ENCODE peak calls at places on chromosomes 6 and 20, in ten cellular contexts. R is osteocyte, U is natural killer cell, T is lower lobe of right lung, B is BJ, P is type B pancreatic cell, I is mesothelial cell of epicardium, O is ovary, F is right atrium auricular region, E is nephron progenitor cell. A is an unnamed sample.

GRCh38 chr20:14470231-14470894 is 133.0 kb upstream of the FLRT3 start:
- DNase-seq in R (no peak), T (no peak), O (no peak), P (no peak), F (no peak), U (no peak), E (no peak), I (no peak), B (no peak), A (no peak)

GRCh38 chr6:150600302-150601017 is 775 bp downstream of the PLEKHG1 start:
- DNase-seq in P (peak; percentile 79), R (no peak), F (peak; percentile 76), U (no peak), I (peak; percentile 43), O (peak; percentile 69), E (peak; percentile 71), T (peak; percentile 78), B (no peak), A (peak; percentile 3)

GRCh38 chr20:57440678-57441509 is 49.7 kb downstream of the RBM38 start:
- DNase-seq in O (peak; percentile 83), P (no peak), U (no peak), E (no peak), B (no peak), R (no peak), F (peak; percentile 88), T (peak; percentile 84), I (no peak), A (no peak)

GRCh38 chr6:108591040-108591816 is 30.5 kb downstream of the FOXO3 start:
- DNase-seq in E (no peak), T (no peak), I (no peak), F (no peak), B (no peak), U (no peak), R (no peak), O (no peak), P (no peak), A (no peak)

GRCh38 chr20:64101731-64102621 is 5.4 kb downstream of the NPBWR2 start:
- DNase-seq in R (no peak), T (peak; percentile 63), U (peak; percentile 71), I (no peak), F (no peak), E (peak; percentile 85), B (no peak), O (no peak), P (no peak), A (no peak)

GRCh38 chr6:163826668-163827067 is 412.1 kb downstream of the QKI start:
- DNase-seq in P (no peak), R (no peak), F (no peak), U (no peak), B (no peak), E (no peak), O (no peak), I (no peak), T (no peak), A (no peak)

GRCh38 chr6:13500264-13500663 is 12.9 kb upstream of the GFOD1 start:
- DNase-seq in F (no peak), T (no peak), R (no peak), P (no peak), U (no peak), B (no peak), E (no peak), O (no peak), I (no peak), A (peak; percentile 20)

GRCh38 chr6:157258878-157259277 is 64.4 kb downstream of the TMEM242 start:
- DNase-seq in E (no peak), T (no peak), P (no peak), F (no peak), I (no peak), B (no peak), O (no peak), R (no peak), U (no peak), A (no peak)

GRCh38 chr6:168221000-168221399 is 98.6 kb downstream of the DACT2 start:
- DNase-seq in U (no peak), E (no peak), P (no peak), O (no peak), T (no peak), F (no peak), R (no peak), I (no peak), B (no peak), A (no peak)

GRCh38 chr6:26172496-26172958 is 85.3 kb downstream of the HFE start:
- DNase-seq in T (no peak), P (no peak), E (no peak), U (peak; percentile 30), I (no peak), O (no peak), F (no peak), R (no peak), B (no peak), A (no peak)

GRCh38 chr6:32609731-32610640 is 20.3 kb upstream of the HLA-DRB1 start:
- DNase-seq in E (peak; percentile 75), O (peak; percentile 31), R (no peak), T (no peak), U (peak; percentile 20), P (peak; percentile 72), B (peak; percentile 43), I (peak; percentile 54), F (no peak), A (peak; percentile 65)

GRCh38 chr20:10002871-10003270 is 31.9 kb upstream of the ANKEF1 start:
- DNase-seq in B (no peak), I (no peak), E (no peak), P (no peak), U (no peak), R (no peak), F (no peak), T (no peak), O (no peak), A (no peak)

GRCh38 chr20:14199111-14199510 is 138.3 kb downstream of the FLRT3 start:
- DNase-seq in F (no peak), P (no peak), I (no peak), B (no peak), T (no peak), E (no peak), U (no peak), O (no peak), R (no peak), A (no peak)

GRCh38 chr20:33673411-33674293 is 576 bp downstream of the NECAB3 start:
- DNase-seq in F (no peak), O (no peak), U (no peak), E (no peak), I (no peak), B (no peak), P (no peak), T (peak; percentile 70), R (no peak), A (no peak)

DNA sequence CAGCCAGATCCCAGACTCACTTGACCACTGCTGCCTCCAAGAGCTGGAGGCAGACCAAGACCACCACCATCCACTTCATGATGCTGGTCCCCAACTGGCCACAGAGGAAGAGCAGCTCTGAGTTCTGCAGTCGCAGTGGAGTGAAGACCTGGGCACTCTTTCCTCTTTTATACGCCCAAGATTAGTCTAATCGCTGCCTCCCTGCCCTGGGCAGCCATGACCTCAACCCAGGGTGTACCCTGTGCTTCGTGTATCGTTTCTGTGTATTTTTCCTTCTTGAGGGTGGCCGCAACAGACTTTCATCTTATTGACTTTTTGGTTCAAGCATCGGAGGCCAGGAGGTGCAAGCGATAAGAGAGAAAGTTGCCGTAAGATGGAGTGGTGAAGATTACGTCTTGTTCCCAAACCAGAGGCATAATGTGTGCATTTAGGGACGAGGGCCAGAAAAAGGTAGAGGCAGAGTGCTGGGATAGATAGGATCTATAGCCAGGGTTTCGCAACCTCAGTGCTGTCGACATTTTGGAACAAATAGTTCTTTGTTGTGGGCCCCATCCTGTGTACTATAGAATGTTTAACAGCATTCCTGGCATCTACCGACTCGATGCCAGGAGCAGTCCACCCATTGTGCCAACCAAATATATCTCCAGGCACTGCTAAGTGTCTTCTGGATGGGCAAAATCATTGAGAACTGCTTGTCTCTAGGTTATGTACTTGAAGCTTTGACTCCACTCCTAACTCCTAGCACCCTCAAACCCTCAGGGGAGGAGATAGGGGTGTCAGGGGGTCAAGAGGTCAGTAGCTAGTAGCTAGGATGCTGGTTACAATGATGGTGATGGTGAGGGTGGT is at the start of gene PGC:
- DNase-seq in I (no peak), B (no peak), F (no peak), U (no peak), O (no peak), P (no peak), T (peak; percentile 55), E (no peak), R (no peak), A (no peak)
- TF ChIP-seq CTCF in I (no peak), B (no peak), F (no peak), U (no peak), O (no peak), P (no peak), T (no peak), E (no peak), R (no peak), A (no peak)

DNA sequence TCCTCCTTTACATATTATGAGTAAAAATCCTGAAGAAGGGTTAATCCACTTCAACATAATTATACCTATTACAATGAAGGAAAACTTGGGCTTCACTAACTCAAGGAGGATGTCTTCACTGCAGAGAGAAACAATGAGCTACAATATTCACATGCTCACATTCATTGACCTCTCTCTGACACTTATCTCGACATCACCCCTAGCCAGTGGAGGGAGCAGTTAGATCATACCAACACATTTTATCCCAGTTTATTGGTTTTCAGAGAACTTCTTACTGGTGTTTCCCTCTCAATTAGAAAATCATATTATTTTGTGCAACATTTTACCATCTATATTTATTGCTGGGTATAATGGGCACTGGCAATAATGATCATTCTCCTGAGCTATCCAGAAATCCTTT is 646.5 kb downstream of the TENT5A start:
- DNase-seq in O (no peak), F (no peak), I (no peak), R (no peak), E (no peak), U (no peak), P (no peak), T (no peak), B (no peak), A (no peak)
- TF ChIP-seq CTCF in O (no peak), F (no peak), I (no peak), R (peak; percentile 28), E (no peak), U (no peak), P (no peak), T (no peak), B (peak; percentile 26), A (peak; percentile 48)

DNA sequence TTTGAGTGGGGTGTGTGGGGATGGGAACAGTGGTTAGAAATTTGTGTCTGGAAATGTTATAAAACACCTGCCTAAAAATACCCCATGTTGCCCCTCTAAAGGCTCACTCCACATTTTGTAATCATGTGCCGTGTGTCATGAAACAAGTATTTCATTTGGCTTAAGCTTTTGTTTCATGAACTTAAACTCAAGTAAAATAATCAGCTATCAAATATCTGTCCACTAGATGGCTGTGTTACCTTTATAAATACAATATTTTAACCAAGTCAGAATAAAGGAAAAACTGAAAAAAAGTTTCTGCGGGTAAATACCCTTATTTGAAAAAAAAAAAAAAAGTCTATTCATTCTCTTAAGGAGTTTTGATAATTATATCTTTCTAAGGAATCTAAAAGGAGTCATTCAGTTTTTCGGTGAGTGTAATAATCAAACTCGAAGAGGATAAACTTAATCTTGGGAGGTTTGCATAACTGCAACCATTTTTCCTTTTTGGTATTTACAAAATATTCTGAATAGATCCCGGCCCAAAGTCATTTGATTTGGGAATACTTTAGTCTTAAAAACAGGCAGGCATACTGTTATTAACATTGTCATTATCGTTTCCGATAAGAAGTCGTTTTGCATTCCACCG is 29.9 kb upstream of the MTRF1L start:
- DNase-seq in F (no peak), U (no peak), E (no peak), T (no peak), B (peak; percentile 41), R (no peak), I (no peak), O (no peak), P (no peak), A (peak; percentile 56)
- TF ChIP-seq CTCF in F (peak; percentile 62), U (peak; percentile 24), E (peak; percentile 38), T (peak; percentile 41), B (peak; percentile 40), R (peak; percentile 63), I (peak; percentile 50), O (no peak), P (peak; percentile 73), A (peak; percentile 84)

GRCh38 chr6:36977470-36977941 is 8.5 kb downstream of the MTCH1 start:
- DNase-seq in I (no peak), B (no peak), E (peak; percentile 41), F (no peak), U (no peak), T (no peak), R (no peak), O (peak; percentile 29), P (no peak), A (no peak)
- TF ChIP-seq CTCF in I (no peak), B (peak; percentile 45), E (peak; percentile 41), F (peak; percentile 52), U (peak; percentile 20), T (peak; percentile 26), R (peak; percentile 37), O (no peak), P (peak; percentile 56), A (peak; percentile 78)

A was measured in HFFc6.